ENCODE peak calls at places on chromosome 19, in six cellular contexts. X, I, Z, K, Y and M are unnamed samples.

GRCh38 chr19:46486358-46486757 is 9.3 kb downstream of the PNMA8B start:
- DNase-seq in X (no peak), I (no peak), Z (no peak), K (no peak), Y (no peak), M (no peak)

GRCh38 chr19:14496849-14497346 is 971 bp upstream of the GIPC1 start:
- DNase-seq in X (no peak), I (no peak), Z (no peak), K (no peak), Y (no peak), M (no peak)

GRCh38 chr19:7663711-7664110 is 5.1 kb upstream of the RETN start:
- DNase-seq in X (no peak), I (no peak), Z (no peak), K (no peak), Y (no peak), M (no peak)

GRCh38 chr19:1451916-1452801 is 2.2 kb downstream of the APC2 start:
- DNase-seq in X (no peak), I (no peak), Z (peak; percentile 85), K (no peak), Y (no peak), M (no peak)

GRCh38 chr19:18589380-18590272 is 1.0 kb downstream of the REX1BD start:
- DNase-seq in X (peak; percentile 94), I (peak; percentile 75), Z (peak; percentile 50), K (peak; percentile 84), Y (peak; percentile 73), M (peak; percentile 82)

GRCh38 chr19:41785653-41786052 is 10.7 kb upstream of the CEACAM3 start:
- DNase-seq in X (peak; percentile 87), I (peak; percentile 83), Z (peak; percentile 35), K (peak; percentile 61), Y (peak; percentile 72), M (peak; percentile 82)

GRCh38 chr19:53671621-53672111 is 39.9 kb downstream of the DPRX start:
- DNase-seq in X (no peak), I (no peak), Z (no peak), K (no peak), Y (no peak), M (no peak)

GRCh38 chr19:18660051-18660910 is 23.2 kb upstream of the CRTC1 start:
- DNase-seq in X (no peak), I (no peak), Z (no peak), K (no peak), Y (no peak), M (no peak)

GRCh38 chr19:2950286-2951124 is 5.7 kb upstream of the ZNF77 start:
- DNase-seq in X (peak; percentile 100), I (peak; percentile 99), Z (peak; percentile 100), K (peak; percentile 100), Y (peak; percentile 100), M (peak; percentile 98)

GRCh38 chr19:17209126-17210036 is 5.8 kb upstream of the USE1 start:
- DNase-seq in X (peak; percentile 97), I (peak; percentile 76), Z (no peak), K (no peak), Y (peak; percentile 71), M (peak; percentile 77)

GRCh38 chr19:54164369-54165068 is 5.0 kb upstream of the LENG1 start:
- DNase-seq in X (peak; percentile 92), I (no peak), Z (no peak), K (peak; percentile 96), Y (peak; percentile 83), M (peak; percentile 44)

GRCh38 chr19:58559275-58560006 is 1.0 kb upstream of the UBE2M start:
- DNase-seq in X (peak; percentile 96), I (peak; percentile 88), Z (no peak), K (peak; percentile 89), Y (peak; percentile 89), M (peak; percentile 93)

GRCh38 chr19:18450934-18451836 is 13.3 kb upstream of the ISYNA1 start:
- DNase-seq in X (peak; percentile 58), I (peak; percentile 91), Z (peak; percentile 80), K (peak; percentile 92), Y (peak; percentile 93), M (peak; percentile 91)